ENCODE peak calls at places on chromosomes 7 and 10, in four cellular contexts. One of them, this sample, is unnamed.

GRCh38 chr7:74183653-74184450 is 9.7 kb downstream of the EIF4H start:
- DNase-seq in GM23338: peak
- DNase-seq in left colon: peak
- DNase-seq in ovary: no peak
- DNase-seq in this sample: no peak

GRCh38 chr7:44633254-44634186 is 27.1 kb downstream of the OGDH start:
- DNase-seq in ovary: peak
- DNase-seq in left colon: peak
- DNase-seq in GM23338: no peak
- DNase-seq in this sample: no peak

GRCh38 chr7:119681336-119681735 is 591.6 kb upstream of the KCND2 start:
- DNase-seq in left colon: no peak
- DNase-seq in ovary: no peak
- DNase-seq in GM23338: no peak
- DNase-seq in this sample: no peak

GRCh38 chr10:31749293-31749692 is 179.3 kb downstream of the ARHGAP12 start:
- DNase-seq in ovary: no peak
- DNase-seq in left colon: no peak
- DNase-seq in GM23338: no peak
- DNase-seq in this sample: no peak

GRCh38 chr7:16060492-16060891 is 360.8 kb downstream of the CRPPA start:
- DNase-seq in ovary: no peak
- DNase-seq in GM23338: no peak
- DNase-seq in left colon: no peak
- DNase-seq in this sample: no peak

GRCh38 chr10:95445837-95446347 is 115.3 kb downstream of the SORBS1 start:
- DNase-seq in left colon: peak
- DNase-seq in GM23338: peak
- DNase-seq in ovary: no peak
- DNase-seq in this sample: no peak

GRCh38 chr10:15751048-15751447 is 31.3 kb upstream of the ITGA8 start:
- DNase-seq in GM23338: no peak
- DNase-seq in ovary: no peak
- DNase-seq in left colon: no peak
- DNase-seq in this sample: no peak

GRCh38 chr10:88008866-88009470 is 145.5 kb downstream of the PTEN start:
- DNase-seq in ovary: no peak
- DNase-seq in GM23338: no peak
- DNase-seq in left colon: no peak
- DNase-seq in this sample: no peak

GRCh38 chr7:82566752-82567151 is 123.2 kb upstream of the CACNA2D1 start:
- DNase-seq in left colon: no peak
- DNase-seq in ovary: no peak
- DNase-seq in GM23338: no peak
- DNase-seq in this sample: no peak

GRCh38 chr7:130998993-130999602 is 265.1 kb upstream of the KLF14 start:
- DNase-seq in GM23338: no peak
- DNase-seq in left colon: no peak
- DNase-seq in ovary: no peak
- DNase-seq in this sample: no peak

GRCh38 chr7:158838238-158838637 is 8.9 kb upstream of the ESYT2 start:
- DNase-seq in left colon: no peak
- DNase-seq in ovary: no peak
- DNase-seq in GM23338: no peak
- DNase-seq in this sample: no peak

GRCh38 chr7:73341877-73342276 is 13.9 kb downstream of the FKBP6 start:
- DNase-seq in left colon: no peak
- DNase-seq in ovary: no peak
- DNase-seq in GM23338: no peak
- DNase-seq in this sample: no peak

GRCh38 chr10:34121974-34122282 is 693.2 kb downstream of the PARD3 start:
- DNase-seq in ovary: no peak
- DNase-seq in left colon: no peak
- DNase-seq in GM23338: no peak
- DNase-seq in this sample: no peak

GRCh38 chr7:101168412-101169049 is 3.2 kb upstream of the VGF start:
- DNase-seq in ovary: no peak
- DNase-seq in left colon: no peak
- DNase-seq in GM23338: peak
- DNase-seq in this sample: no peak

GRCh38 chr10:117621196-117621595 is 78.7 kb downstream of the EMX2 start:
- DNase-seq in ovary: no peak
- DNase-seq in GM23338: no peak
- DNase-seq in left colon: no peak
- DNase-seq in this sample: no peak

GRCh38 chr7:20816389-20816959 is 29.8 kb upstream of the SP8 start:
- DNase-seq in GM23338: no peak
- DNase-seq in ovary: no peak
- DNase-seq in left colon: no peak
- DNase-seq in this sample: no peak

GRCh38 chr7:46115410-46115809 is 194.3 kb upstream of the IGFBP3 start:
- DNase-seq in GM23338: no peak
- DNase-seq in left colon: no peak
- DNase-seq in ovary: no peak
- DNase-seq in this sample: no peak

GRCh38 chr7:138325434-138325833 is 134.6 kb upstream of the TRIM24 start:
- DNase-seq in ovary: no peak
- DNase-seq in GM23338: no peak
- DNase-seq in left colon: no peak
- DNase-seq in this sample: no peak

GRCh38 chr7:13829914-13830603 is 159.4 kb downstream of the ETV1 start:
- DNase-seq in GM23338: no peak
- DNase-seq in left colon: no peak
- DNase-seq in ovary: no peak
- DNase-seq in this sample: no peak

GRCh38 chr10:43980313-43980712 is 331.6 kb upstream of the ZNF32 start:
- DNase-seq in ovary: no peak
- DNase-seq in left colon: no peak
- DNase-seq in GM23338: no peak
- DNase-seq in this sample: no peak

GRCh38 chr10:52359466-52359865 is 45.4 kb downstream of the DKK1 start:
- DNase-seq in left colon: no peak
- DNase-seq in ovary: no peak
- DNase-seq in GM23338: no peak
- DNase-seq in this sample: no peak

This sample was measured in RWPE2.